ENCODE peak calls at places on chromosomes 11 and 22, in ten cellular contexts. C, F, J, Y, G, H, A, D, M and V are unnamed samples. For H4K20me1, the result is how much of the 10 kb centered on the place peaks cover.

GRCh38 chr11:90135016-90135415 is 553 bp downstream of the NAALAD2 start:
- DNase-seq in C (no peak), F (no peak), J (no peak), Y (no peak), G (peak), H (peak), A (no peak), D (peak), M (no peak), V (no peak)

GRCh38 chr22:22167791-22168189 is 76.8 kb upstream of the VPREB1 start:
- DNase-seq in C (no peak), F (no peak), J (no peak), Y (peak), G (no peak), H (no peak), A (peak), D (no peak), M (no peak), V (no peak)

GRCh38 chr11:44507896-44508440 is 57.5 kb upstream of the CD82 start:
- DNase-seq in C (no peak), F (no peak), J (no peak), Y (no peak), G (peak), H (no peak), A (no peak), D (no peak), M (no peak), V (no peak)

GRCh38 chr11:117657801-117658200 is 139.2 kb downstream of the DSCAML1 start:
- DNase-seq in C (no peak), F (no peak), J (no peak), Y (no peak), G (no peak), H (no peak), A (no peak), D (no peak), M (no peak), V (no peak)

GRCh38 chr11:1529774-1530173 is 42.3 kb downstream of the DUSP8 start:
- DNase-seq in C (no peak), F (no peak), J (no peak), Y (no peak), G (no peak), H (no peak), A (no peak), D (no peak), M (no peak), V (no peak)

GRCh38 chr11:70606951-70607330 is 208.6 kb downstream of the CTTN start:
- DNase-seq in C (no peak), F (no peak), J (no peak), Y (no peak), G (no peak), H (no peak), A (no peak), D (no peak), M (no peak), V (no peak)

GRCh38 chr22:50044485-50045143 is 13.5 kb downstream of the TTLL8 start:
- DNase-seq in C (no peak), F (no peak), J (no peak), Y (peak), G (no peak), H (no peak), A (no peak), D (no peak), M (no peak), V (no peak)

GRCh38 chr11:20192151-20192550 is 31.9 kb upstream of the DBX1 start:
- DNase-seq in C (no peak), F (no peak), J (no peak), Y (no peak), G (no peak), H (no peak), A (no peak), D (no peak), M (no peak), V (no peak)

GRCh38 chr11:12777208-12777874 is 103.1 kb downstream of the TEAD1 start:
- DNase-seq in C (no peak), F (no peak), J (no peak), Y (no peak), G (peak), H (no peak), A (no peak), D (no peak), M (no peak), V (no peak)

GRCh38 chr11:79481795-79482194 is 41.0 kb upstream of the TENM4 start:
- DNase-seq in C (no peak), F (no peak), J (no peak), Y (no peak), G (no peak), H (no peak), A (no peak), D (no peak), M (no peak), V (no peak)

GRCh38 chr22:26502688-26503561 is 9.3 kb downstream of the TFIP11 start:
- DNase-seq in C (peak), F (no peak), J (peak), Y (peak), G (peak), H (peak), A (peak), D (peak), M (peak), V (no peak)

GRCh38 chr11:92482502-92482901 is 257.9 kb downstream of the FAT3 start:
- DNase-seq in C (no peak), F (no peak), J (no peak), Y (no peak), G (no peak), H (peak), A (no peak), D (no peak), M (no peak), V (no peak)

GRCh38 chr11:40384991-40385390 is 1074.5 kb downstream of the LRRC4C start:
- DNase-seq in C (peak), F (no peak), J (no peak), Y (no peak), G (peak), H (no peak), A (no peak), D (no peak), M (no peak), V (no peak)

GRCh38 chr22:46738961-46739870 is 1.2 kb upstream of the CERK start:
- DNase-seq in C (peak), F (peak), J (peak), Y (peak), G (peak), H (peak), A (peak), D (peak), M (peak), V (peak)

GRCh38 chr11:117145393-117145761 is 1.3 kb downstream of the PAFAH1B2 start:
- DNase-seq in C (peak), F (peak), J (peak), Y (peak), G (peak), H (peak), A (peak), D (peak), M (peak), V (no peak)

GRCh38 chr11:86152006-86152862 is 83.3 kb upstream of the PICALM start:
- DNase-seq in C (peak), F (no peak), J (peak), Y (peak), G (peak), H (no peak), A (peak), D (no peak), M (no peak), V (peak)

GRCh38 chr22:21819183-21819770 is 48.2 kb downstream of the MAPK1 start:
- DNase-seq in C (no peak), F (no peak), J (no peak), Y (no peak), G (no peak), H (peak), A (no peak), D (no peak), M (peak), V (no peak)

GRCh38 chr11:130115218-130115617 is 44.4 kb upstream of the ST14 start:
- DNase-seq in C (peak), F (peak), J (peak), Y (no peak), G (peak), H (peak), A (no peak), D (no peak), M (no peak), V (no peak)

GRCh38 chr22:46074771-46075551 is 75.4 kb upstream of the PPARA start:
- DNase-seq in C (no peak), F (no peak), J (no peak), Y (no peak), G (peak), H (peak), A (no peak), D (no peak), M (no peak), V (no peak)

GRCh38 chr11:94457118-94458029 is 36.3 kb downstream of the MRE11 start:
- DNase-seq in C (peak), F (no peak), J (no peak), Y (no peak), G (no peak), H (no peak), A (no peak), D (no peak), M (peak), V (no peak)

GRCh38 chr11:17914957-17915356 is 97.9 kb downstream of the SERGEF start:
- DNase-seq in C (no peak), F (no peak), J (no peak), Y (no peak), G (no peak), H (no peak), A (no peak), D (no peak), M (no peak), V (no peak)

GRCh38 chr11:123197711-123198110 is 2.7 kb upstream of the CLMP start:
- DNase-seq in C (peak), F (no peak), J (no peak), Y (no peak), G (peak), H (no peak), A (no peak), D (no peak), M (no peak), V (peak)

GRCh38 chr11:44030996-44031395 is 16.8 kb upstream of the ACCSL start:
- DNase-seq in C (no peak), F (no peak), J (no peak), Y (no peak), G (no peak), H (no peak), A (no peak), D (no peak), M (no peak), V (no peak)

GRCh38 chr11:46684364-46684763 is 16.1 kb downstream of the ARHGAP1 start:
- DNase-seq in C (no peak), F (no peak), J (no peak), Y (no peak), G (no peak), H (no peak), A (no peak), D (no peak), M (no peak), V (no peak)

GRCh38 chr11:88421530-88421929 is 84.0 kb upstream of the CTSC start:
- DNase-seq in C (peak), F (peak), J (no peak), Y (peak), G (peak), H (peak), A (peak), D (peak), M (peak), V (no peak)

GRCh38 chr11:125455851-125456250 is 40.2 kb downstream of the FEZ1 start:
- DNase-seq in C (no peak), F (no peak), J (no peak), Y (no peak), G (no peak), H (no peak), A (no peak), D (no peak), M (no peak), V (no peak)

GRCh38 chr11:112425121-112425520 is 164.5 kb upstream of the PLET1 start:
- DNase-seq in C (no peak), F (no peak), J (no peak), Y (no peak), G (no peak), H (no peak), A (no peak), D (no peak), M (no peak), V (no peak)

GRCh38 chr22:39224550-39224949 is 20.2 kb downstream of the PDGFB start:
- DNase-seq in C (no peak), F (no peak), J (no peak), Y (no peak), G (no peak), H (no peak), A (no peak), D (no peak), M (no peak), V (no peak)

GRCh38 chr11:2700415-2701211 is 819 bp upstream of the KCNQ1OT1 start:
- DNase-seq in C (peak), F (peak), J (peak), Y (peak), G (peak), H (peak), A (peak), D (peak), M (peak), V (no peak)

GRCh38 chr11:7501251-7501650 is 12.5 kb upstream of the PPFIBP2 start:
- DNase-seq in C (no peak), F (no peak), J (no peak), Y (no peak), G (no peak), H (no peak), A (no peak), D (peak), M (no peak), V (no peak)

GRCh38 chr11:94705419-94705818 is 62.7 kb upstream of the AMOTL1 start:
- DNase-seq in C (no peak), F (no peak), J (no peak), Y (no peak), G (no peak), H (no peak), A (no peak), D (no peak), M (no peak), V (no peak)

GRCh38 chr11:76621466-76621865 is 49.1 kb downstream of the LRRC32 start:
- DNase-seq in C (no peak), F (no peak), J (no peak), Y (no peak), G (no peak), H (no peak), A (no peak), D (no peak), M (no peak), V (no peak)

GRCh38 chr11:122893131-122893530 is 10.6 kb downstream of the JHY start:
- DNase-seq in C (no peak), F (no peak), J (no peak), Y (no peak), G (peak), H (no peak), A (no peak), D (no peak), M (no peak), V (no peak)

GRCh38 chr11:31820438-31820818 is 9.3 kb upstream of the PAX6 start:
- DNase-seq in C (no peak), F (no peak), J (no peak), Y (no peak), G (no peak), H (peak), A (no peak), D (no peak), M (no peak), V (no peak)
- TF ChIP-seq EZH2 in C (peak), F (no peak), J (peak), Y (no peak), G (peak), H (peak), A (no peak), D (peak), M (no peak), V (peak)

GRCh38 chr11:65435981-65436411 is 13.4 kb downstream of the NEAT1 start:
- DNase-seq in C (no peak), F (peak), J (peak), Y (no peak), G (peak), H (no peak), A (peak), D (no peak), M (no peak), V (no peak)
- H4K20me1 ChIP-seq in C (under half), F (half or more), J (under half), Y (under half), G (half or more), H (under half), A (under half), D (half or more), M (under half), V (under half)

DNA sequence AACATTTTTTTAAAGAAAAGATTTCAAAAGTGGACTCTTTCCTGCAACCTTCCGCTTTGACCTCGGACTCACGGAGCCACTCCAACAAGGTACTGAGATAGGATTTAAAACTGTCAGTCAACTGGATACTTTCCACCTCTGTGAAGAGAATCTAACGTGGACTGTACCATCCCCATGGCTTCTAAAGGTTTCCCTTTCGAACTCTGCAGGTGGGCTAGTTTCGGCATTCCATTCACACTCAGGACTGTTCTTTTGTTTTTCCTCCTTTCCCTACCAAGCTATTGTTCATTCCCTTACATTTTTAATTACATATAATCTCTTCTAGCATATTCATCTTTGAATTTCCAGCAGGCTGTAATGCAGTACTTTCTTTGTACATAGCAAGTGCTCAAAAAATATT is 88.5 kb upstream of the AKIP1 start:
- DNase-seq in C (no peak), F (no peak), J (no peak), Y (no peak), G (no peak), H (peak), A (no peak), D (no peak), M (no peak), V (no peak)
- TF ChIP-seq EZH2 in C (no peak), F (no peak), J (no peak), Y (no peak), G (no peak), H (no peak), A (no peak), D (no peak), M (no peak), V (no peak)

GRCh38 chr22:40237788-40238424 is 60.2 kb downstream of the TNRC6B start:
- DNase-seq in C (no peak), F (no peak), J (no peak), Y (no peak), G (peak), H (no peak), A (no peak), D (no peak), M (no peak), V (no peak)

GRCh38 chr22:40233886-40234285 is 56.2 kb downstream of the TNRC6B start:
- DNase-seq in C (no peak), F (no peak), J (no peak), Y (no peak), G (no peak), H (no peak), A (no peak), D (no peak), M (no peak), V (no peak)

GRCh38 chr22:40235418-40235817 is 57.7 kb downstream of the TNRC6B start:
- DNase-seq in C (peak), F (no peak), J (no peak), Y (no peak), G (peak), H (no peak), A (no peak), D (no peak), M (no peak), V (no peak)

GRCh38 chr22:40237241-40237640 is 59.5 kb downstream of the TNRC6B start:
- DNase-seq in C (no peak), F (no peak), J (no peak), Y (no peak), G (no peak), H (no peak), A (peak), D (no peak), M (no peak), V (no peak)

DNA sequence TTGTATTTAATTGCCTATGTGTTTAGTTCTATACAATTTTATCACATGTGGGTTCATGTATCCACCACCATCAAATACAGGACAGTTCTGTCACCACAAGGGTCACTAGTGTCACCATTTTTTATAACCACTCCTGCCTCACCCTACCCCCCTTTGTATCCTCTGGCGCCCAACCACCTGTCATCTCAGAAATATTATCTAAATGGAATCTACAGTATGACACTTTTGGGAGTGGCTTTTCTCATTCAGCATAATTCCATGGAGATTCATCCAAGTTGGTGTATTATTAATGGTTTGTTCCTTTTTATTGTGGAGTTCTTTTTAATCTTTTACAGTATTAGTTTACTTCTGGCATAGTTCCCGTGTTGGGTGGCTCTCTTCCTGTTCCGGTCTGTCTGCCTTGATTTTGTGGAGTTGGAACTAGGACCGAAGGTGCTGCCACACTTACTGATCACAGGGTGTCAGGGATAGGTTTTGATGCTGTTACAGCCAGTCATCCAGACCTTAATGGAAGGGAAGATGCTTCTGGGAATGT is 58.5 kb downstream of the TNRC6B start:
- DNase-seq in C (no peak), F (no peak), J (no peak), Y (no peak), G (no peak), H (no peak), A (no peak), D (no peak), M (no peak), V (no peak)
- H4K20me1 ChIP-seq in C (under half), F (under half), J (under half), Y (half or more), G (under half), H (under half), A (under half), D (half or more), M (under half), V (under half)

GRCh38 chr22:24585927-24586546 is 6.8 kb downstream of the LRRC75B start:
- DNase-seq in C (no peak), F (no peak), J (no peak), Y (no peak), G (no peak), H (no peak), A (no peak), D (no peak), M (no peak), V (no peak)

GRCh38 chr22:24585461-24585860 is 7.4 kb downstream of the LRRC75B start:
- DNase-seq in C (no peak), F (no peak), J (no peak), Y (no peak), G (no peak), H (no peak), A (no peak), D (no peak), M (no peak), V (no peak)

GRCh38 chr22:24583972-24584790 is 8.7 kb downstream of the LRRC75B start:
- DNase-seq in C (no peak), F (no peak), J (no peak), Y (no peak), G (no peak), H (peak), A (no peak), D (no peak), M (no peak), V (no peak)

GRCh38 chr22:24583221-24583971 is 9.5 kb downstream of the LRRC75B start:
- DNase-seq in C (peak), F (peak), J (no peak), Y (no peak), G (peak), H (no peak), A (no peak), D (peak), M (no peak), V (no peak)

DNA sequence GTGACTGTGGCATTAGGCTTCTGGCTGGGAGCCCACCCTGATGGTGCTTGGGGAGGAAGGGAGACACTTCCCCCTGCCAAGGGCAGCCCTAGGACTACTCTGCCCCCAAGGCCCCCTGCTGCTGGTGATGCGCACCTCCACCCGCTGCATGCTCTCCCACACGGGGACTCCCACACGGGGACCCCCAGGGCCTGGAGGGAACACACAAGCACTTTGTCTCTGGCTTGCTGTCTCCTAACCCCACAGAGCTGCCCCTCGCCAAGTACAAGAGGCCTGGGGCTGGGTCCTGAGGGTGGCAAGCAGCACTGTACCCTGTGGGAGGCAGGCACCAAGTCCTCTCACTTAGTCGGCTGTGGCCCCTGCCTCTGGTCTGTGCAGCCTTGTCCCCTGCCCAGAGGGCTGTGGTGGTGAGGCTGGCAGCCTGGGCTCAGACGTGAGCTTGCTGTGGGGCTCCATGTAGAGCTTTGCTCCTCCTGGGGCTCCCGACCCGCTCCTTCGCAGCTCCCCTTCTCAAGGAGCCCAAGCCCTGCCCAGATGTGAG is 7.9 kb downstream of the LRRC75B start:
- DNase-seq in C (no peak), F (no peak), J (no peak), Y (no peak), G (no peak), H (no peak), A (no peak), D (no peak), M (no peak), V (no peak)
- TF ChIP-seq EZH2 in C (no peak), F (no peak), J (no peak), Y (no peak), G (no peak), H (no peak), A (no peak), D (no peak), M (no peak), V (no peak)

GRCh38 chr11:114142646-114143045 is 83.1 kb downstream of the ZBTB16 start:
- DNase-seq in C (no peak), F (no peak), J (no peak), Y (no peak), G (no peak), H (no peak), A (no peak), D (no peak), M (no peak), V (no peak)
- H4K20me1 ChIP-seq in C (under half), F (under half), J (under half), Y (under half), G (under half), H (under half), A (under half), D (under half), M (under half), V (under half)